ENCODE peak calls at places on chromosomes 3 and 15, in four cellular contexts. Z is ACHN, G is NCI-H2107, H is Ammon's horn. W is an unnamed sample.

GRCh38 chr15:39792954-39793353 is 10.3 kb upstream of the FSIP1 start:
- DNase-seq in Z (no peak), G (no peak), H (no peak), W (no peak)

GRCh38 chr3:141412087-141412935 is 44.0 kb downstream of the ZBTB38 start:
- DNase-seq in Z (no peak), G (peak; percentile 31), H (peak; percentile 82), W (peak; percentile 30)

GRCh38 chr3:142888099-142888483 is 792 bp downstream of the PCOLCE2 start:
- DNase-seq in Z (peak; percentile 76), G (no peak), H (no peak), W (peak; percentile 84)

GRCh38 chr15:96187916-96188315 is 142.6 kb upstream of the NR2F2 start:
- DNase-seq in Z (no peak), G (no peak), H (no peak), W (no peak)

GRCh38 chr15:60674704-60675405 is 195.9 kb upstream of the ICE2 start:
- DNase-seq in Z (no peak), G (no peak), H (no peak), W (no peak)

GRCh38 chr15:78822514-78822913 is 11.2 kb upstream of the ADAMTS7 start:
- DNase-seq in Z (no peak), G (no peak), H (no peak), W (no peak)

GRCh38 chr15:71469393-71469792 is 341.0 kb upstream of the NR2E3 start:
- DNase-seq in Z (no peak), G (no peak), H (no peak), W (peak; percentile 80)

GRCh38 chr3:127775398-127776109 is 46.8 kb downstream of the MGLL start:
- DNase-seq in Z (no peak), G (peak; percentile 31), H (no peak), W (no peak)

GRCh38 chr3:59364471-59364870 is 314.6 kb upstream of the CFAP20DC start:
- DNase-seq in Z (no peak), G (no peak), H (no peak), W (no peak)

GRCh38 chr15:32881528-32881927 is 163.7 kb downstream of the GREM1 start:
- DNase-seq in Z (no peak), G (no peak), H (no peak), W (no peak)

GRCh38 chr3:134797816-134798451 is 2.9 kb downstream of the EPHB1 start:
- DNase-seq in Z (no peak), G (no peak), H (no peak), W (no peak)

GRCh38 chr15:31031471-31032064 is 40.1 kb upstream of the MTMR10 start:
- DNase-seq in Z (peak; percentile 24), G (no peak), H (no peak), W (no peak)

GRCh38 chr15:58203537-58203936 is 65.4 kb downstream of the AQP9 start:
- DNase-seq in Z (no peak), G (no peak), H (peak; percentile 42), W (no peak)

GRCh38 chr15:61038387-61038786 is 190.7 kb downstream of the RORA start:
- DNase-seq in Z (no peak), G (no peak), H (no peak), W (no peak)

GRCh38 chr15:80436511-80437307 is 32.5 kb downstream of the ARNT2 start:
- DNase-seq in Z (peak; percentile 79), G (no peak), H (no peak), W (no peak)

GRCh38 chr3:133413166-133414020 is 13.5 kb downstream of the BFSP2 start:
- DNase-seq in Z (no peak), G (no peak), H (peak; percentile 71), W (peak; percentile 5)

GRCh38 chr3:187628169-187628568 is 42.0 kb downstream of the SST start:
- DNase-seq in Z (no peak), G (no peak), H (no peak), W (no peak)

GRCh38 chr15:62390793-62391543 is 225.9 kb upstream of the C2CD4B start:
- DNase-seq in Z (peak; percentile 34), G (no peak), H (peak; percentile 59), W (peak; percentile 73)

GRCh38 chr15:65434201-65434600 is 11.5 kb upstream of the IGDCC4 start:
- DNase-seq in Z (no peak), G (no peak), H (no peak), W (no peak)

W was measured in HAP-1.